ENCODE peak calls at places on chromosomes 6 and 20, in six cellular contexts. J, H, K, P, R and W are unnamed samples.

GRCh38 chr6:39344821-39345280 is 22.3 kb upstream of the KCNK16 start:
- DNase-seq in J (no peak), R (no peak), H (no peak), K (no peak), P (no peak), W (peak; percentile 66)

GRCh38 chr20:25295386-25296093 is 47.7 kb downstream of the PYGB start:
- DNase-seq in K (no peak), R (no peak), J (no peak), P (no peak), H (no peak), W (no peak)

GRCh38 chr6:17884501-17885039 is 102.9 kb downstream of the KIF13A start:
- DNase-seq in H (peak; percentile 47), J (no peak), R (no peak), K (no peak), P (no peak), W (no peak)

GRCh38 chr6:107237992-107238660 is 122.8 kb upstream of the BEND3 start:
- DNase-seq in K (peak; percentile 74), J (peak; percentile 53), P (no peak), R (no peak), H (peak; percentile 55), W (peak; percentile 50)

GRCh38 chr6:97915537-97915936 is 632.5 kb upstream of the MMS22L start:
- DNase-seq in R (no peak), P (no peak), H (no peak), K (no peak), J (no peak), W (no peak)

GRCh38 chr6:114301596-114302219 is 41.1 kb downstream of the HS3ST5 start:
- DNase-seq in H (no peak), K (no peak), R (no peak), J (no peak), P (no peak), W (no peak)

GRCh38 chr6:149452062-149452939 is 32.5 kb downstream of the ZC3H12D start:
- DNase-seq in K (no peak), R (no peak), H (no peak), P (peak; percentile 21), J (no peak), W (no peak)

GRCh38 chr6:166470863-166471410 is 88.2 kb upstream of the MPC1 start:
- DNase-seq in P (no peak), H (no peak), K (no peak), R (no peak), J (no peak), W (no peak)

GRCh38 chr6:127102299-127102698 is 16.2 kb upstream of the RSPO3 start:
- DNase-seq in J (peak; percentile 88), H (peak; percentile 85), P (no peak), R (no peak), K (peak; percentile 94), W (peak; percentile 91)

GRCh38 chr6:169839029-169839481 is 87.6 kb downstream of the ERMARD start:
- DNase-seq in J (no peak), K (no peak), R (peak; percentile 59), P (no peak), H (no peak), W (no peak)

GRCh38 chr20:31494131-31494530 is 19.0 kb downstream of the REM1 start:
- DNase-seq in H (no peak), R (no peak), P (no peak), K (peak; percentile 41), J (peak; percentile 59), W (peak; percentile 62)

GRCh38 chr6:56749632-56750151 is 107.0 kb upstream of the DST start:
- DNase-seq in R (no peak), K (peak; percentile 89), P (no peak), J (peak; percentile 69), H (peak; percentile 92), W (peak; percentile 81)

GRCh38 chr20:18394363-18394762 is 72.5 kb downstream of the DZANK1 start:
- DNase-seq in J (no peak), K (no peak), H (no peak), P (no peak), R (no peak), W (no peak)

GRCh38 chr6:15656145-15656544 is 6.7 kb downstream of the DTNBP1 start:
- DNase-seq in R (no peak), K (no peak), H (no peak), J (no peak), P (no peak), W (no peak)

GRCh38 chr6:118632359-118632758 is 19.0 kb downstream of the CEP85L start:
- DNase-seq in P (no peak), R (no peak), J (no peak), H (peak; percentile 25), K (no peak), W (no peak)
- H3K4me3 ChIP-seq in P (no peak overlapping the region), R (no peak overlapping the region), J (no peak overlapping the region), H (no peak overlapping the region), K (no peak overlapping the region), W (no peak overlapping the region)

DNA sequence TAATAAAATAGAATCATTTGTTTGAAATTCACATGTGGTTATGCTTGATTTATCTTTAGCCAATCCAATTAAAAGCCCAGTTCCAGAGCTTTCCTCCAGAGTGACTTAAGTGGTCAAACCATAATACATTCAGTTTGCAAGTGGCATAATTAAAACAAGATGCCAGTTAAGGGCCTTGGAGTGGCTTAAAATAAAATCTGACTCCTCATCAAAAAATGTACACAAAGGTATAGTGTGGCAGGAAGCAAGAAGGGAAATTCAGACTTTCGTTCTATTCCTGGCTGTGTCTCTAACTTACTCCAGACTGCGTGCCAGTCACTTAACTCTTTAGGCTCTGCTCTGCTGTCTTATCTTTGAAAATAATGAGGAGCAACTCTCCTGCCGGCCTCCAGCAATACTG is 251.3 kb upstream of the PRND start:
- DNase-seq in P (no peak), K (peak; percentile 87), H (peak; percentile 78), R (no peak), J (no peak), W (no peak)
- TF ChIP-seq CTCF in P (no peak), K (peak; percentile 16), H (no peak), R (no peak), J (no peak), W (peak; percentile 6)

DNA sequence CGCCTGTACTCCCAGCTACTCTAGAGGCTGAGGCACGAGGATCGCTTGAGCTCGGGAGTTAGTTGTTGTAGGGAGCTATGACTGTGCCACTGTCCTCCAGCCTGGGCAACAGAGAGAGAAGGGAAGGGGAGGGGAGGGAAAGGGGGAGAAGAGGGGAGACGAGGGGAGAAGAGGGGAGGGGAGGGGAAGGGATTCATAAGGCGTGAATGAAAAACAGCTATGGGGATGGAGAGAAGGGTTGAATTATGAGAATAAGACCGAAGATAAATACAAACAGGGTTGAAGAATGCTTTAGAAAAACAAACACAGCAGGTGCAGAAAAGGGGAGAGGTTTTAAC is 106.0 kb downstream of the TRIM27 start:
- DNase-seq in R (no peak), K (no peak), J (no peak), H (no peak), P (no peak), W (no peak)
- H3K4me3 ChIP-seq in R (no peak overlapping the region), K (no peak overlapping the region), J (no peak overlapping the region), H (peak overlapping the region; percentile 23), P (no peak overlapping the region), W (no peak overlapping the region)

GRCh38 chr20:57450419-57450818 is 59.2 kb downstream of the RBM38 start:
- DNase-seq in R (peak; percentile 83), K (peak; percentile 13), H (no peak), P (peak; percentile 77), J (peak; percentile 45), W (peak; percentile 16)
- TF ChIP-seq CTCF in R (no peak), K (no peak), H (no peak), P (no peak), J (no peak), W (no peak)